ENCODE peak calls at places on chromosomes 16 and 17, in nine cellular contexts. One of them, this sample, is unnamed.

GRCh38 chr17:27861979-27862378 is 31.2 kb downstream of the LYRM9 start:
- DNase-seq in GM23338: no peak
- DNase-seq in esophagus squamous epithelium: no peak
- DNase-seq in OCI-LY7: no peak
- DNase-seq in GM13977: no peak
- DNase-seq in lower leg skin: no peak
- DNase-seq in GM10248: no peak
- DNase-seq in PC-3: no peak
- DNase-seq in fibroblast of mammary gland: peak
- DNase-seq in this sample: no peak

GRCh38 chr17:9977175-9977574 is 72.1 kb upstream of the RCVRN start:
- DNase-seq in OCI-LY7: no peak
- DNase-seq in esophagus squamous epithelium: no peak
- DNase-seq in fibroblast of mammary gland: no peak
- DNase-seq in GM23338: no peak
- DNase-seq in GM13977: no peak
- DNase-seq in PC-3: no peak
- DNase-seq in lower leg skin: no peak
- DNase-seq in GM10248: no peak
- DNase-seq in this sample: no peak

GRCh38 chr17:43587647-43588046 is 41.5 kb upstream of the ETV4 start:
- DNase-seq in GM13977: no peak
- DNase-seq in OCI-LY7: no peak
- DNase-seq in fibroblast of mammary gland: no peak
- DNase-seq in esophagus squamous epithelium: no peak
- DNase-seq in PC-3: no peak
- DNase-seq in GM23338: no peak
- DNase-seq in lower leg skin: no peak
- DNase-seq in GM10248: no peak
- DNase-seq in this sample: no peak

GRCh38 chr16:70429888-70430666 is 8.8 kb downstream of the ST3GAL2 start:
- DNase-seq in PC-3: no peak
- DNase-seq in lower leg skin: no peak
- DNase-seq in GM13977: no peak
- DNase-seq in fibroblast of mammary gland: no peak
- DNase-seq in OCI-LY7: peak
- DNase-seq in esophagus squamous epithelium: no peak
- DNase-seq in GM23338: no peak
- DNase-seq in GM10248: no peak
- DNase-seq in this sample: no peak

GRCh38 chr17:16486373-16487250 is 5.4 kb downstream of the LRRC75A start:
- DNase-seq in OCI-LY7: no peak
- DNase-seq in PC-3: peak
- DNase-seq in esophagus squamous epithelium: no peak
- DNase-seq in lower leg skin: peak
- DNase-seq in fibroblast of mammary gland: peak
- DNase-seq in GM10248: no peak
- DNase-seq in GM13977: no peak
- DNase-seq in GM23338: peak
- DNase-seq in this sample: peak

GRCh38 chr17:69539781-69540319 is 125.4 kb downstream of the MAP2K6 start:
- DNase-seq in GM23338: no peak
- DNase-seq in OCI-LY7: no peak
- DNase-seq in GM13977: no peak
- DNase-seq in GM10248: no peak
- DNase-seq in PC-3: peak
- DNase-seq in fibroblast of mammary gland: peak
- DNase-seq in esophagus squamous epithelium: no peak
- DNase-seq in lower leg skin: no peak
- DNase-seq in this sample: no peak

GRCh38 chr17:77280304-77280910 is 139.6 kb downstream of the SEC14L1 start:
- DNase-seq in fibroblast of mammary gland: peak
- DNase-seq in esophagus squamous epithelium: no peak
- DNase-seq in PC-3: peak
- DNase-seq in GM23338: peak
- DNase-seq in lower leg skin: peak
- DNase-seq in GM10248: no peak
- DNase-seq in OCI-LY7: no peak
- DNase-seq in GM13977: no peak
- DNase-seq in this sample: no peak

GRCh38 chr16:6682142-6682811 is 650.4 kb upstream of the RBFOX1 start:
- DNase-seq in GM10248: no peak
- DNase-seq in GM23338: peak
- DNase-seq in PC-3: peak
- DNase-seq in GM13977: peak
- DNase-seq in lower leg skin: peak
- DNase-seq in esophagus squamous epithelium: no peak
- DNase-seq in OCI-LY7: peak
- DNase-seq in fibroblast of mammary gland: no peak
- DNase-seq in this sample: peak

GRCh38 chr16:53991181-53992056 is 287.5 kb downstream of the FTO start:
- DNase-seq in lower leg skin: no peak
- DNase-seq in PC-3: no peak
- DNase-seq in GM13977: no peak
- DNase-seq in esophagus squamous epithelium: no peak
- DNase-seq in fibroblast of mammary gland: peak
- DNase-seq in GM23338: peak
- DNase-seq in OCI-LY7: no peak
- DNase-seq in GM10248: no peak
- DNase-seq in this sample: peak

GRCh38 chr16:80369559-80369958 is 171.2 kb upstream of the DYNLRB2 start:
- DNase-seq in GM23338: peak
- DNase-seq in OCI-LY7: no peak
- DNase-seq in GM10248: no peak
- DNase-seq in PC-3: peak
- DNase-seq in lower leg skin: peak
- DNase-seq in GM13977: no peak
- DNase-seq in esophagus squamous epithelium: no peak
- DNase-seq in fibroblast of mammary gland: peak
- DNase-seq in this sample: no peak

GRCh38 chr17:44898768-44899073 is 524 bp downstream of the EFTUD2 start:
- DNase-seq in fibroblast of mammary gland: peak
- DNase-seq in esophagus squamous epithelium: no peak
- DNase-seq in GM23338: peak
- DNase-seq in PC-3: peak
- DNase-seq in OCI-LY7: no peak
- DNase-seq in GM13977: no peak
- DNase-seq in GM10248: no peak
- DNase-seq in lower leg skin: no peak
- DNase-seq in this sample: no peak

GRCh38 chr17:62950067-62950466 is 16.0 kb upstream of the TANC2 start:
- DNase-seq in GM13977: no peak
- DNase-seq in esophagus squamous epithelium: no peak
- DNase-seq in GM23338: no peak
- DNase-seq in fibroblast of mammary gland: peak
- DNase-seq in lower leg skin: no peak
- DNase-seq in OCI-LY7: no peak
- DNase-seq in PC-3: peak
- DNase-seq in GM10248: no peak
- DNase-seq in this sample: no peak

GRCh38 chr17:45653616-45654015 is 130.5 kb upstream of the CRHR1 start:
- DNase-seq in GM13977: no peak
- DNase-seq in fibroblast of mammary gland: no peak
- DNase-seq in lower leg skin: no peak
- DNase-seq in OCI-LY7: no peak
- DNase-seq in PC-3: no peak
- DNase-seq in esophagus squamous epithelium: no peak
- DNase-seq in GM23338: no peak
- DNase-seq in GM10248: no peak
- DNase-seq in this sample: no peak

GRCh38 chr17:44830359-44831269 is 527 bp upstream of the GJC1 start:
- DNase-seq in GM13977: peak
- DNase-seq in esophagus squamous epithelium: no peak
- DNase-seq in lower leg skin: no peak
- DNase-seq in OCI-LY7: peak
- DNase-seq in GM23338: peak
- DNase-seq in PC-3: peak
- DNase-seq in GM10248: no peak
- DNase-seq in fibroblast of mammary gland: no peak
- DNase-seq in this sample: no peak

GRCh38 chr16:90023078-90023447 is 3.8 kb upstream of the DBNDD1 start:
- DNase-seq in GM23338: no peak
- DNase-seq in GM10248: no peak
- DNase-seq in PC-3: no peak
- DNase-seq in esophagus squamous epithelium: no peak
- DNase-seq in fibroblast of mammary gland: no peak
- DNase-seq in lower leg skin: no peak
- DNase-seq in OCI-LY7: no peak
- DNase-seq in GM13977: no peak
- DNase-seq in this sample: peak

GRCh38 chr16:3953728-3954410 is 73.4 kb upstream of the CREBBP start:
- DNase-seq in PC-3: no peak
- DNase-seq in esophagus squamous epithelium: no peak
- DNase-seq in lower leg skin: no peak
- DNase-seq in GM23338: no peak
- DNase-seq in fibroblast of mammary gland: no peak
- DNase-seq in OCI-LY7: no peak
- DNase-seq in GM10248: no peak
- DNase-seq in GM13977: no peak
- DNase-seq in this sample: no peak

GRCh38 chr16:81715358-81716196 is 63.5 kb upstream of the PLCG2 start:
- DNase-seq in esophagus squamous epithelium: no peak
- DNase-seq in PC-3: no peak
- DNase-seq in lower leg skin: no peak
- DNase-seq in GM23338: no peak
- DNase-seq in fibroblast of mammary gland: no peak
- DNase-seq in OCI-LY7: peak
- DNase-seq in GM10248: no peak
- DNase-seq in GM13977: no peak
- DNase-seq in this sample: no peak

GRCh38 chr17:32127156-32127897 is 15.0 kb upstream of the RHOT1 start:
- DNase-seq in esophagus squamous epithelium: peak
- DNase-seq in fibroblast of mammary gland: peak
- DNase-seq in GM23338: peak
- DNase-seq in PC-3: peak
- DNase-seq in lower leg skin: peak
- DNase-seq in OCI-LY7: peak
- DNase-seq in GM13977: peak
- DNase-seq in GM10248: peak
- DNase-seq in this sample: peak

DNA sequence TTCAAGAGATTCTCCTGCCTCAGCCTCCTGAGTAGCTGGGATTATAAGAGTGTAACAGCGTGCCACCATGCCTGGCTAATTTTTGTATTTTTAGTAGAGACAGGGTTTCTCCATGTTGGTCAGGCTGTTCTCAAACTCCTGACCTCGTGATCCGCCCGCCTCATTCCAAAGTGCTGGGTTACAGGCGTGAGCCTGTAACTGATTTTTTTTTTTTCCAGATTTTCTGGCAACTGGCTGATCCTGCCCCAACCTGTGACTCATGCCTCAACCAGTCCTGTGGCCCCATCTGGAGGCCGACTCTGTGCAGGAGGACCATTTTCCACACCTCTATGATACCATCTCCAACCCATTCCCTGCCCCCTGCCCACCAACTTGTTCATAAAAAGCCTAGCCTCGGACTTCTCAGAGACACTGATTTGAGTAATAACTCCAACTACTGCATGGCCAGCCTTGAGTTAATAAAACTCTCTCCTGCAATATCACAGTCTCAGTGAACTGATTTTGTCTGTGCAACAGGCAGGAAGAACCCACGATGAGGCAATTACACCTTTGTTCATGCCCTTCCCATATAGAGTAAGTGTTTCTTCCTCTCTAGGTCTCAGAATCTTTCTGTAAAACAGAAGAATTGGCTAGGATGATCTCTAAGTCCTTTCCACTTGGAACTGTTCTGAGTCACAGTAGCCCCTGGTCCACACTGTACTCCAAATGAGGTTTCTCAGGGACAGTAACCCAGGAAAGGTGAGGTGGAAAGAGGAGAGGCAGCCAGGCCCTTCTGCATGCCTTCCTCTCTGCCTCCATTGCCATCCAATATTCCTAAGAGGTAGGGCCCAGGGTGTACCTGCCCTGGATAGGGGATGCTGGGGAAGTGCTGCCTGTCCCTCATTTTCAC is 8.8 kb upstream of the CNOT1 start:
- DNase-seq in OCI-LY7: no peak
- DNase-seq in GM10248: no peak
- DNase-seq in PC-3: peak
- DNase-seq in GM13977: no peak
- DNase-seq in fibroblast of mammary gland: peak
- DNase-seq in GM23338: peak
- DNase-seq in esophagus squamous epithelium: no peak
- DNase-seq in lower leg skin: peak
- DNase-seq in this sample: no peak
- TF ChIP-seq CTCF in OCI-LY7: peak
- TF ChIP-seq CTCF in GM10248: peak
- TF ChIP-seq CTCF in PC-3: peak
- TF ChIP-seq CTCF in GM13977: no peak
- TF ChIP-seq CTCF in fibroblast of mammary gland: peak
- TF ChIP-seq CTCF in GM23338: peak
- TF ChIP-seq CTCF in esophagus squamous epithelium: no peak
- TF ChIP-seq CTCF in lower leg skin: no peak
- TF ChIP-seq CTCF in this sample: no peak

DNA sequence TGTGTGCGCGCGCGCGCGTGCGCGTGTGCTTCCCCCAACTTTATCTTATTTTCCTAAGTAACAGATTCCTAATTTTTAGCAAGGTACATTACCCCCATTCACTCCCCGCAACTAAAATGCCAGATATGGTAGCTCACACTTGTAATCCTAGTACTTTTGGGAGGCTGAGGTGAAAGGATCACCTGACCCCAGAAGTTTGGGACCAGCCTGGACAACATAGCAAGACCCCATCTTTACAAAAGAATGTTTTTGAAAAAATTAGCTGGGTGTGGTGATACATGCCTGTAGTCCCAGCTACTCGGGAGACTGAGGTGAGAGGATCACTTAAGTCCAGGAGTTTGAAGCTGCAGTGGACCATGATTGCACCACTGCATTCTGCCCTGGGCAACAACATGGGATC is 5.1 kb downstream of the BRD7 start:
- DNase-seq in GM23338: no peak
- DNase-seq in PC-3: no peak
- DNase-seq in fibroblast of mammary gland: no peak
- DNase-seq in GM10248: no peak
- DNase-seq in OCI-LY7: no peak
- DNase-seq in GM13977: no peak
- DNase-seq in lower leg skin: no peak
- DNase-seq in esophagus squamous epithelium: no peak
- DNase-seq in this sample: no peak
- TF ChIP-seq CTCF in GM23338: no peak
- TF ChIP-seq CTCF in PC-3: no peak
- TF ChIP-seq CTCF in fibroblast of mammary gland: no peak
- TF ChIP-seq CTCF in GM10248: no peak
- TF ChIP-seq CTCF in OCI-LY7: no peak
- TF ChIP-seq CTCF in GM13977: no peak
- TF ChIP-seq CTCF in lower leg skin: no peak
- TF ChIP-seq CTCF in esophagus squamous epithelium: no peak
- TF ChIP-seq CTCF in this sample: no peak

GRCh38 chr16:77499373-77500285 is 64.8 kb upstream of the ADAMTS18 start:
- DNase-seq in OCI-LY7: no peak
- DNase-seq in PC-3: peak
- DNase-seq in GM13977: no peak
- DNase-seq in GM23338: no peak
- DNase-seq in fibroblast of mammary gland: peak
- DNase-seq in esophagus squamous epithelium: no peak
- DNase-seq in GM10248: no peak
- DNase-seq in lower leg skin: peak
- DNase-seq in this sample: no peak
- TF ChIP-seq CTCF in OCI-LY7: no peak
- TF ChIP-seq CTCF in PC-3: no peak
- TF ChIP-seq CTCF in GM13977: no peak
- TF ChIP-seq CTCF in GM23338: no peak
- TF ChIP-seq CTCF in fibroblast of mammary gland: no peak
- TF ChIP-seq CTCF in esophagus squamous epithelium: no peak
- TF ChIP-seq CTCF in GM10248: no peak
- TF ChIP-seq CTCF in lower leg skin: no peak
- TF ChIP-seq CTCF in this sample: no peak

GRCh38 chr17:50634915-50635719 is 436 bp downstream of the ABCC3 start:
- DNase-seq in esophagus squamous epithelium: no peak
- DNase-seq in GM13977: no peak
- DNase-seq in PC-3: peak
- DNase-seq in GM10248: no peak
- DNase-seq in lower leg skin: no peak
- DNase-seq in fibroblast of mammary gland: no peak
- DNase-seq in GM23338: peak
- DNase-seq in OCI-LY7: no peak
- DNase-seq in this sample: peak
- TF ChIP-seq CTCF in esophagus squamous epithelium: no peak
- TF ChIP-seq CTCF in GM13977: no peak
- TF ChIP-seq CTCF in PC-3: peak
- TF ChIP-seq CTCF in GM10248: no peak
- TF ChIP-seq CTCF in lower leg skin: no peak
- TF ChIP-seq CTCF in fibroblast of mammary gland: no peak
- TF ChIP-seq CTCF in GM23338: no peak
- TF ChIP-seq CTCF in OCI-LY7: no peak
- TF ChIP-seq CTCF in this sample: no peak

This sample was measured in pancreas.